ENCODE peak calls at places on chromosomes 3 and 15, in ten cellular contexts. J is ovary, V is suprapubic skin, S is heart left ventricle, M is sigmoid colon, I is tibial nerve, E is spleen, X is prostate gland, N is esophagus squamous epithelium, A is A549. Q is an unnamed sample.

GRCh38 chr3:133379926-133380325 is 19.9 kb upstream of the BFSP2 start:
- DNase-seq in J (no peak), N (no peak), S (no peak), V (no peak), E (no peak), X (no peak), I (no peak), A (no peak), M (no peak), Q (no peak)

GRCh38 chr15:71366522-71366921 is 251.3 kb downstream of the THSD4 start:
- DNase-seq in S (no peak), N (no peak), M (no peak), A (no peak), E (no peak), J (no peak), V (no peak), I (no peak), X (no peak), Q (no peak)

GRCh38 chr3:187950671-187951070 is 203.3 kb upstream of the LPP start:
- DNase-seq in A (no peak), E (no peak), X (no peak), M (no peak), N (no peak), V (no peak), S (no peak), J (no peak), I (no peak), Q (no peak)

GRCh38 chr3:185371683-185372082 is 8.7 kb downstream of the MAP3K13 start:
- DNase-seq in V (no peak), I (no peak), X (no peak), E (no peak), J (no peak), N (no peak), S (no peak), M (no peak), A (no peak), Q (no peak)

GRCh38 chr15:38860682-38861081 is 296.1 kb upstream of the RASGRP1 start:
- DNase-seq in X (no peak), N (no peak), V (no peak), J (no peak), M (no peak), A (no peak), E (no peak), S (no peak), I (no peak), Q (no peak)

GRCh38 chr3:58004972-58005371 is 3.2 kb upstream of the FLNB start:
- DNase-seq in S (no peak), I (no peak), A (no peak), M (no peak), J (no peak), X (no peak), V (no peak), E (no peak), N (no peak), Q (no peak)

GRCh38 chr3:16423298-16423697 is 90.2 kb downstream of the RFTN1 start:
- DNase-seq in I (no peak), V (no peak), A (no peak), N (no peak), J (no peak), E (no peak), X (peak; percentile 20), M (no peak), S (no peak), Q (no peak)

GRCh38 chr3:161348791-161349400 is 22.4 kb downstream of the SPTSSB start:
- DNase-seq in V (no peak), I (no peak), A (no peak), N (no peak), J (no peak), M (no peak), S (no peak), E (no peak), X (no peak), Q (no peak)

GRCh38 chr3:190706582-190706981 is 155.9 kb downstream of the GMNC start:
- DNase-seq in V (no peak), A (no peak), J (no peak), E (no peak), I (no peak), X (no peak), S (no peak), N (no peak), M (no peak), Q (no peak)

GRCh38 chr3:25725810-25726209 is 57.4 kb downstream of the NGLY1 start:
- DNase-seq in V (no peak), A (no peak), N (no peak), J (no peak), E (no peak), I (no peak), X (no peak), S (no peak), M (no peak), Q (no peak)

GRCh38 chr3:52052831-52053306 is 3.5 kb downstream of the DUSP7 start:
- DNase-seq in I (peak; percentile 84), N (peak; percentile 23), X (peak; percentile 66), V (peak; percentile 92), M (peak; percentile 94), S (peak; percentile 93), E (peak; percentile 94), A (peak; percentile 38), J (peak; percentile 75), Q (peak; percentile 95)

GRCh38 chr3:49716691-49717538 is 2.6 kb downstream of the AMIGO3 start:
- DNase-seq in I (no peak), V (no peak), X (no peak), E (no peak), A (no peak), J (no peak), N (no peak), M (peak; percentile 60), S (peak; percentile 48), Q (peak; percentile 78)
- TF ChIP-seq POLR2A in I (no peak), V (no peak), X (no peak), E (no peak), A (no peak), J (no peak), N (no peak), M (no peak), S (no peak), Q (no peak)

DNA sequence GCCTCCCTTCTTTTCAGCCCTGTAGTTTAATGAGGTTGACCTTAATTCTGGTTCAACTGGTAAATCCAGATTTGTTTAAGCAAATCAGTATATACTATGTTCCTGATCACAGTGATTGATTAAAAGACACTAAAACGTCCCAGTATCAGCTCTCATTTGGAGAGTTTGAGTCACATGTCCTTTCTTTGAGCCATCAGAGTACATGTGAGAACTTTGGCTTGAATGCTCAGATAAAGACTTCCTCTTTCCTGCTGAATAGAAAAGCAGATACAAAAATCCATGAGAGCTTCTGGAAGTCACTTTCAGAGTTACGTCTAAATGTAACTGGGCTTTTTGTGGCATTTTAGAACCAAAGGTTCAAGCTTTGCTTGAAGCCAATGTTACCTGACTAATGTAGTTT is 341.8 kb upstream of the SATB1 start:
- DNase-seq in E (no peak), J (no peak), S (no peak), A (no peak), I (no peak), N (no peak), X (no peak), V (no peak), M (no peak), Q (no peak)
- TF ChIP-seq POLR2A in E (no peak), J (no peak), S (no peak), A (no peak), I (no peak), N (no peak), X (no peak), V (no peak), M (no peak), Q (no peak)

GRCh38 chr3:61559108-61559731 is 2.2 kb upstream of the PTPRG start:
- DNase-seq in J (no peak), E (no peak), I (no peak), A (no peak), M (no peak), S (no peak), X (no peak), V (no peak), N (no peak), Q (no peak)

GRCh38 chr3:61562810-61563613 is 1.6 kb downstream of the PTPRG start:
- DNase-seq in I (no peak), V (no peak), S (peak; percentile 65), J (peak; percentile 43), N (no peak), X (no peak), E (no peak), M (peak; percentile 72), A (peak; percentile 7), Q (peak; percentile 83)

GRCh38 chr3:61560452-61561373 is 658 bp upstream of the PTPRG start:
- DNase-seq in S (peak; percentile 90), X (peak; percentile 65), N (no peak), E (peak; percentile 83), A (peak; percentile 57), J (peak; percentile 90), I (peak; percentile 78), V (peak; percentile 93), M (peak; percentile 92), Q (peak; percentile 70)

GRCh38 chr3:61562042-61562809 is 855 bp downstream of the PTPRG start:
- DNase-seq in S (peak; percentile 63), I (no peak), A (peak; percentile 10), N (no peak), M (peak; percentile 65), E (no peak), V (no peak), X (peak; percentile 8), J (peak; percentile 55), Q (no peak)

DNA sequence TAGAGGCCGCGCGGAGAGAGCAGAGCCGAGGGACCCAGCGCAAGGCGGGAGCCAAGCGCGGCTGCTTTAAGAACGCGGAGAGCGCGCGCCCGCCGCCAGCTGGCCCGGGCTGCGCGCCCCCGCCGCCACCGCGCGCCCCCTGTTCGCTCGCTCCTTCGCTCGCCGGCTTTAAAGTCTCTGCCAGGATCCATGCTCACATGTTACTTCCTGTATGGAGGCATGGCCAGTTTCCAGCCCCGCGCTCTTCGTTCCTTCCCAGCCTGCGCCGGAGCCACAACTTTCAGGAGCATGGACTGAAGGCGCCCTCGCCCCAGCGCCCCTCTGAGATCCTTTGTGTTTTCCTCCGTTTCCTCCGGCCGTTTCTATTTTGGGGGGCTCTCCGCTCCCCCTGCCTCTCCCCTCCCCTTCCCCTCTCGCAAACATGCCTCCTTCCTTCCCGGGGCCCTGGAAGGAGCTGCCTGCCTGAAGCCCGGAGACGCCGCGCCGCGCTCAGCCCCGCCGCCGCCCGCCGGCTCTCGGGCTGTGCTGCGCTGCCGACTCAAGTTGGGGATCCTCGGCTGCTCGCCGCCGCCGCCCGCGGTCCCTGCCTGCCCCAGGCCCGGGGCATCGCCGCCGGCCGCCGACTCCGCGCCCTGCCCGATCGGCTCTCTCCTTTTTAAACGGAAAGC is at the start of gene PTPRG:
- DNase-seq in J (peak; percentile 94), A (peak; percentile 68), V (peak; percentile 93), M (peak; percentile 97), X (peak; percentile 90), N (peak; percentile 4), S (peak; percentile 91), I (peak; percentile 86), E (peak; percentile 79), Q (peak; percentile 95)
- TF ChIP-seq POLR2A in J (peak; percentile 61), A (no peak), V (peak; percentile 58), M (peak; percentile 48), X (peak; percentile 58), N (peak; percentile 62), S (peak; percentile 77), I (peak; percentile 69), E (no peak), Q (peak; percentile 78)

DNA sequence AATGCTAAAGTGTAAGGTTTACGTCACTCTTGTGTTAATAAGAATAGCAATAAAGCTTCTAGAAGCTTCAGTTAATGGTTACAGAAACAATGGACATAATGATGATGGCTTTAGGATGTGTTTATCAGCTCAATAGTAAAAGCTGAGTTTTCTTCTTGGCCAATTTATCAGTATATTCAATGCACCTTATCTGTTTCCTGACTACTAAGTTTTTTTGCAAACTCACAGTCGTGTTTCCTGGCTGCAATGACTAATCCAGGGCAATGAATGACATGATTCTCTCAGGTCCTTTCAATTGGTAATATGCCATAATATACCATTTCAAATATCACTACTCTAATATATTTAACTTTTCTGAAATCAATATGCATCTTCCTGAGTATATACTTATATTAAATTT is 20.3 kb downstream of the ADGRG7 start:
- DNase-seq in J (no peak), X (no peak), I (no peak), A (no peak), V (no peak), N (no peak), M (no peak), E (no peak), S (no peak), Q (no peak)
- TF ChIP-seq POLR2A in J (no peak), X (no peak), I (no peak), A (no peak), V (no peak), N (no peak), M (no peak), E (no peak), S (no peak), Q (no peak)